ENCODE peak calls at places on chromosome 4, in six cellular contexts. One of them, this sample, is unnamed.

GRCh38 chr4:180101348-180102083 is 2141.7 kb upstream of the TENM3 start:
- DNase-seq in uterus: no peak
- DNase-seq in WTC11: peak
- DNase-seq in progenitor cell of endocrine pancreas: no peak
- DNase-seq in fibroblast of mammary gland: no peak
- DNase-seq in stomach: no peak
- DNase-seq in this sample: no peak

GRCh38 chr4:165563851-165564250 is 185.0 kb downstream of the CPE start:
- DNase-seq in WTC11: no peak
- DNase-seq in stomach: no peak
- DNase-seq in uterus: no peak
- DNase-seq in fibroblast of mammary gland: peak
- DNase-seq in progenitor cell of endocrine pancreas: no peak
- DNase-seq in this sample: no peak

GRCh38 chr4:169612869-169613859 is 781 bp upstream of the NEK1 start:
- DNase-seq in stomach: peak
- DNase-seq in progenitor cell of endocrine pancreas: peak
- DNase-seq in WTC11: peak
- DNase-seq in fibroblast of mammary gland: peak
- DNase-seq in uterus: peak
- DNase-seq in this sample: peak

GRCh38 chr4:165204462-165204830 is 2.9 kb upstream of the KLHL2 start:
- DNase-seq in progenitor cell of endocrine pancreas: no peak
- DNase-seq in stomach: no peak
- DNase-seq in uterus: no peak
- DNase-seq in WTC11: no peak
- DNase-seq in fibroblast of mammary gland: peak
- DNase-seq in this sample: no peak

GRCh38 chr4:110620352-110621327 is 2.2 kb downstream of the PITX2 start:
- DNase-seq in stomach: no peak
- DNase-seq in uterus: no peak
- DNase-seq in fibroblast of mammary gland: no peak
- DNase-seq in progenitor cell of endocrine pancreas: peak
- DNase-seq in WTC11: peak
- DNase-seq in this sample: peak

GRCh38 chr4:88158360-88159136 is at the start of gene ABCG2:
- DNase-seq in stomach: no peak
- DNase-seq in WTC11: peak
- DNase-seq in fibroblast of mammary gland: peak
- DNase-seq in uterus: peak
- DNase-seq in progenitor cell of endocrine pancreas: peak
- DNase-seq in this sample: peak

GRCh38 chr4:37601527-37601926 is 84.6 kb downstream of the RELL1 start:
- DNase-seq in stomach: peak
- DNase-seq in progenitor cell of endocrine pancreas: no peak
- DNase-seq in uterus: no peak
- DNase-seq in WTC11: no peak
- DNase-seq in fibroblast of mammary gland: peak
- DNase-seq in this sample: no peak

GRCh38 chr4:115664285-115664684 is 550.9 kb upstream of the NDST4 start:
- DNase-seq in stomach: no peak
- DNase-seq in uterus: no peak
- DNase-seq in fibroblast of mammary gland: no peak
- DNase-seq in progenitor cell of endocrine pancreas: no peak
- DNase-seq in WTC11: no peak
- DNase-seq in this sample: no peak

GRCh38 chr4:70715097-70715496 is 6.7 kb upstream of the RUFY3 start:
- DNase-seq in WTC11: no peak
- DNase-seq in fibroblast of mammary gland: peak
- DNase-seq in uterus: no peak
- DNase-seq in stomach: no peak
- DNase-seq in progenitor cell of endocrine pancreas: no peak
- DNase-seq in this sample: no peak

GRCh38 chr4:175946472-175947116 is 119.0 kb upstream of the WDR17 start:
- DNase-seq in stomach: no peak
- DNase-seq in fibroblast of mammary gland: peak
- DNase-seq in uterus: no peak
- DNase-seq in progenitor cell of endocrine pancreas: no peak
- DNase-seq in WTC11: no peak
- DNase-seq in this sample: no peak

GRCh38 chr4:23333946-23334878 is 555.6 kb downstream of the PPARGC1A start:
- DNase-seq in stomach: no peak
- DNase-seq in fibroblast of mammary gland: peak
- DNase-seq in uterus: no peak
- DNase-seq in WTC11: peak
- DNase-seq in progenitor cell of endocrine pancreas: no peak
- DNase-seq in this sample: no peak

GRCh38 chr4:173121044-173121685 is 47.4 kb upstream of the GALNT7 start:
- DNase-seq in progenitor cell of endocrine pancreas: no peak
- DNase-seq in fibroblast of mammary gland: no peak
- DNase-seq in WTC11: peak
- DNase-seq in uterus: no peak
- DNase-seq in stomach: peak
- DNase-seq in this sample: no peak

GRCh38 chr4:26885912-26886274 is 25.3 kb downstream of the STIM2 start:
- DNase-seq in uterus: no peak
- DNase-seq in progenitor cell of endocrine pancreas: no peak
- DNase-seq in WTC11: no peak
- DNase-seq in stomach: no peak
- DNase-seq in fibroblast of mammary gland: no peak
- DNase-seq in this sample: no peak

GRCh38 chr4:183492791-183493221 is 12.1 kb upstream of the ING2 start:
- DNase-seq in progenitor cell of endocrine pancreas: no peak
- DNase-seq in fibroblast of mammary gland: peak
- DNase-seq in uterus: no peak
- DNase-seq in stomach: no peak
- DNase-seq in WTC11: no peak
- DNase-seq in this sample: no peak

GRCh38 chr4:147456706-147457105 is 24.2 kb upstream of the EDNRA start:
- DNase-seq in uterus: no peak
- DNase-seq in stomach: no peak
- DNase-seq in WTC11: no peak
- DNase-seq in progenitor cell of endocrine pancreas: no peak
- DNase-seq in fibroblast of mammary gland: no peak
- DNase-seq in this sample: no peak

GRCh38 chr4:37837446-37837845 is 11.0 kb downstream of the PGM2 start:
- DNase-seq in uterus: no peak
- DNase-seq in progenitor cell of endocrine pancreas: no peak
- DNase-seq in stomach: no peak
- DNase-seq in WTC11: no peak
- DNase-seq in fibroblast of mammary gland: peak
- DNase-seq in this sample: no peak

DNA sequence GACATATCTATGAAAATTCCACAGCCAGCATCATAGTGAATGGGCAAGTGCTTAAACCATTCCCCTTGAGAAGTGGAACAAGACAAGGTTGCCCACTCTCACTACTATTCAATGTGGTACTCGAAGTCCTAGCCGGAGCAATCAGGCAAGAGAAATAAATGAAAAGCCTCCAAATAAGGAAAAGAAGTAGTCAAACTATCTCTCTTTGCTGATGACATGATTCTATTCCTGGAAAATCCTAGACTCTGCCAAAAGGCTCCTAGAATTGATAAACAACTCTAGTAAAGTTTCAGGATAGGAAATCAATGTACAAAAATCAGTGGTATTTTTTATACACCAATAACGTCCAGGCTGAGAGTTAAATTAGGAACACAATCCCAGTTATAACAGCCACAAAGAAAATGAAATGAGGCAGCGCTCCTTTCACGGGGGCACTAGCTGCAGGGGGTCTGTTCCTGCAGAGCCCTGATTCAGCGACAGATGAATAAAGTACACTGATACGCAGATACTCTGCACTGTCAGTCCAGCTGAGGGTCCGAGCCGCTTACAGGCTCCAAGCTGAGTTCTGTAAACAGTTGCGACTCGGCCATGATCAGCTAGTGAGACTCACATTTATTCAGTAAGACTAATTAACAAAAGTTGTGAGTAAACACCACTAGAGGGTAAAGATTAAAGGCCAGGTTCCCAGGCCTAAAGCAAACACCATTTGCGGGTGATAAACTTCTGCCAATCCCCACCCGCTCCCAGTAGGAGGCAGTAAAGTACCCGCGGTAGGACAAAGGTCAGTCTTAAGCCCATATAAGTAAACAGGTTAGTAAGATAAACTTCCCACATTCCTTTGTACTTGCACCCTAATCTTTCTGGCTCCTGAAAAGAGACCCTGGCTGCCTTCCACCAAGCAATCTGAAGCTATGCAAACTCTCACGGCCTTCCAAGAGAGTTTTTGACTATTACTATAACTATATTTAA is 290.6 kb upstream of the GRID2 start:
- DNase-seq in WTC11: peak
- DNase-seq in progenitor cell of endocrine pancreas: peak
- DNase-seq in uterus: no peak
- DNase-seq in stomach: peak
- DNase-seq in fibroblast of mammary gland: no peak
- DNase-seq in this sample: no peak
- TF ChIP-seq CTCF in WTC11: peak
- TF ChIP-seq CTCF in progenitor cell of endocrine pancreas: peak
- TF ChIP-seq CTCF in uterus: no peak
- TF ChIP-seq CTCF in stomach: peak
- TF ChIP-seq CTCF in fibroblast of mammary gland: no peak
- TF ChIP-seq CTCF in this sample: peak

GRCh38 chr4:109572154-109572553 is 12.1 kb downstream of the MCUB start:
- DNase-seq in fibroblast of mammary gland: no peak
- DNase-seq in progenitor cell of endocrine pancreas: no peak
- DNase-seq in stomach: no peak
- DNase-seq in WTC11: no peak
- DNase-seq in uterus: no peak
- DNase-seq in this sample: no peak

GRCh38 chr4:109576462-109576861 is 16.4 kb downstream of the MCUB start:
- DNase-seq in fibroblast of mammary gland: peak
- DNase-seq in stomach: no peak
- DNase-seq in progenitor cell of endocrine pancreas: no peak
- DNase-seq in uterus: peak
- DNase-seq in WTC11: no peak
- DNase-seq in this sample: no peak

GRCh38 chr4:109574931-109575804 is 15.1 kb downstream of the MCUB start:
- DNase-seq in uterus: no peak
- DNase-seq in stomach: no peak
- DNase-seq in fibroblast of mammary gland: no peak
- DNase-seq in WTC11: no peak
- DNase-seq in progenitor cell of endocrine pancreas: no peak
- DNase-seq in this sample: no peak

GRCh38 chr4:109571494-109571893 is 11.4 kb downstream of the MCUB start:
- DNase-seq in progenitor cell of endocrine pancreas: no peak
- DNase-seq in fibroblast of mammary gland: peak
- DNase-seq in uterus: no peak
- DNase-seq in WTC11: no peak
- DNase-seq in stomach: no peak
- DNase-seq in this sample: no peak

DNA sequence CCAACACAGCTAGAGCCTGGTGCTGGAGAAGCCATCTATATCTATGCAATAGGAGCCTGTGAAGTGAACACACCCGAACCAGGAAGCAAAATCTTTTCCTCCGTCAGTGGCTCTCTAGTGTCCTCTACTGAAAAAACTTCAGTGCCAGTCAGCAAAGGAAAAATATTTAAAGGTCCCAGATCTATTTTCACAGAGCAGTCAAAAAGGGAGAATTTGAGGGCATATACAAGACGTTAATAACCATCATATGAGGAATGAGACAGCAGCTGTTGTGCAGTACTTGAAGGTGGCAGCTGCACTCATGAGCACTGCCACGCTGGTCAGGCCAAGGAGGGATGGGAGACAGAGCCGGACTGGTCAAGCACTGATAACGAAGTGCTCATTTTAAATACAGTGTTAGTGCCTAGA is 14.4 kb downstream of the MCUB start:
- DNase-seq in WTC11: no peak
- DNase-seq in stomach: no peak
- DNase-seq in fibroblast of mammary gland: peak
- DNase-seq in uterus: no peak
- DNase-seq in progenitor cell of endocrine pancreas: no peak
- DNase-seq in this sample: no peak
- TF ChIP-seq CTCF in WTC11: no peak
- TF ChIP-seq CTCF in stomach: no peak
- TF ChIP-seq CTCF in fibroblast of mammary gland: no peak
- TF ChIP-seq CTCF in uterus: no peak
- TF ChIP-seq CTCF in progenitor cell of endocrine pancreas: no peak
- TF ChIP-seq CTCF in this sample: no peak

DNA sequence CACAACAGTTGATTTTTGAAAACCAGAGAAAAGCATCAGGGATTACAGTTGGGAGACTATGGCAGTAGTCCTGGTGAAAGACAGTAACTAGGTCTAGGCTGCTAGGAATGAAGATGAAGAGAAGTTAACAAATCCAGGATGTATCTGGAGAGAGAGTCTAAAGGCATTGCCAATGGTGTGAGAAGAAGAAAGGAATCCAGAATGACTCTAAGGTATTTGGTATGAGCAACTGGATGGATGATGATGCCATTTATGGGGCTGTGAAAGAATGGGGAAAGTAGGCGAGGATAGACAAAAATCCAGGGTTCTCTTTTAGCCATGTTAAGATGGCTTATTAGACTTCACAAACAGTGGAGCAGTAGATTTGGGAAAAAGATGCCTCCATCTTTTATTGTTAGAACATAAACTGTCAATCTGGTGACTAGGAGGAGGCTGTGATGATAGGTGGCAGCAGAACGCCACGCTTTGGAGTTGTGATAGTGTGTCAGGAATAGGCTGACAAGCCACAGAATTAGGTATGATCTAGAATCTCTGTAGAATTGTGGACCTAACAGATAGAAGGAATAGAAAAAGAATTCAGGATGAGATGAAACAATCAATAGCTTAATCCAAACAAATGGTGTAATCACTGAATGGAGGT is 27.3 kb upstream of the JADE1 start:
- DNase-seq in progenitor cell of endocrine pancreas: no peak
- DNase-seq in stomach: peak
- DNase-seq in WTC11: peak
- DNase-seq in fibroblast of mammary gland: no peak
- DNase-seq in uterus: peak
- DNase-seq in this sample: no peak
- TF ChIP-seq CTCF in progenitor cell of endocrine pancreas: no peak
- TF ChIP-seq CTCF in stomach: no peak
- TF ChIP-seq CTCF in WTC11: no peak
- TF ChIP-seq CTCF in fibroblast of mammary gland: no peak
- TF ChIP-seq CTCF in uterus: no peak
- TF ChIP-seq CTCF in this sample: no peak

DNA sequence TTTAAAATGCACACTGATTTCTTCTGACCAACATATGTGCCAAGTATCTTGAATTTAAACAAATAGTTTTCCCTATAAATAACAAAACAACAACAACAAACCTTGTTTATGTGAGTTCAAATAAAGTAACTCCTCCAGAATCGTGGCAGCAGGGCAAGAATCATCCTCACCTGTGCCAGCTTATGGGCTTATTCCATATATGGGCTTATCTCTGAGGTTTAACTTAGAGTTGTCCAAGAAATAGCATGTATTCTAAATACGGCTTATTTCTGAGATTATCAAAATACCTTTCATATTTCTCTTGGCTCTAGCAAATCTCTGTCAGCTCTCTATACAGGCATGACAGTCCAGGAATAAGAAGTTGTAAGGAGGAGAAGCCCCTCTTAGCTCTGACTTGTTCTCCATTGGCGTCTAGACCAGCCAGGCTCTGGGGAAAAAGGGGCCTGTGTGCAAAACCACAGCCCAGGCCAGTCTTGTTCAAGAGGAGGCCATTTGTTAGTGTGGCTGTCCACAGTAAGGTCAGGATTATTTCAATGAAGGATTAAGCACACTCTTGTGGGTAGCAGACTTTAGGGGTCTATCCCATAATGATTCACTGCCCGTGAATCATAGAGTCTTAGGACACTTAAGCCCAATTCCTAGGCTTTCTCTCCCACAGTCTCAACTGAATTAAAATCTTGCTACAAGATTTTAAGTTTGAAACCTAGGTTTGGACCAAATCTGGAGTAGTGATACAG is 63.2 kb downstream of the FRAS1 start:
- DNase-seq in WTC11: no peak
- DNase-seq in stomach: no peak
- DNase-seq in uterus: no peak
- DNase-seq in progenitor cell of endocrine pancreas: no peak
- DNase-seq in fibroblast of mammary gland: no peak
- DNase-seq in this sample: no peak
- TF ChIP-seq CTCF in WTC11: no peak
- TF ChIP-seq CTCF in stomach: no peak
- TF ChIP-seq CTCF in uterus: no peak
- TF ChIP-seq CTCF in progenitor cell of endocrine pancreas: no peak
- TF ChIP-seq CTCF in fibroblast of mammary gland: no peak
- TF ChIP-seq CTCF in this sample: no peak

This sample was measured in neural crest cell.